ENCODE peak calls at places on chromosome 11, in nine cellular contexts. J, T, H, L, S, V, F, P and A are unnamed samples.

GRCh38 chr11:69312418-69313399 is 18.8 kb downstream of the MYEOV start:
- DNase-seq in H (no peak), P (peak; percentile 79), V (no peak), L (no peak), F (no peak), T (peak; percentile 62), S (no peak), J (no peak), A (no peak)

GRCh38 chr11:5603326-5603725 is 6.9 kb downstream of the TRIM6 start:
- DNase-seq in L (no peak), S (no peak), F (no peak), P (peak; percentile 58), J (no peak), H (no peak), V (no peak), T (no peak), A (no peak)

GRCh38 chr11:112652786-112653390 is 308.3 kb upstream of the NCAM1 start:
- DNase-seq in V (no peak), S (peak; percentile 71), F (no peak), T (peak; percentile 71), P (peak; percentile 23), J (no peak), H (no peak), L (no peak), A (no peak)

GRCh38 chr11:110295487-110296225 is 758 bp downstream of the RDX start:
- DNase-seq in L (peak; percentile 74), F (peak; percentile 45), J (no peak), T (peak; percentile 38), P (peak; percentile 90), S (peak; percentile 51), V (peak; percentile 90), H (no peak), A (no peak)

GRCh38 chr11:85661972-85662664 is 2.8 kb downstream of the CREBZF start:
- DNase-seq in S (no peak), H (no peak), V (no peak), J (no peak), P (no peak), F (no peak), L (no peak), T (peak; percentile 37), A (no peak)

GRCh38 chr11:131749100-131749499 is 378.7 kb downstream of the NTM start:
- DNase-seq in F (no peak), S (peak; percentile 16), L (no peak), P (no peak), J (no peak), T (peak; percentile 97), V (no peak), H (no peak), A (no peak)

GRCh38 chr11:95363189-95363588 is 132.2 kb upstream of the SESN3 start:
- DNase-seq in L (no peak), P (no peak), V (no peak), F (no peak), J (no peak), S (peak; percentile 58), T (no peak), H (no peak), A (no peak)

GRCh38 chr11:93522448-93522847 is 20.7 kb downstream of the SMCO4 start:
- DNase-seq in V (no peak), P (no peak), L (no peak), F (no peak), T (no peak), S (no peak), H (no peak), J (no peak), A (no peak)

GRCh38 chr11:66080055-66080817 is 10.2 kb downstream of the PACS1 start:
- DNase-seq in F (peak; percentile 41), L (no peak), J (no peak), P (peak; percentile 87), S (peak; percentile 85), T (peak; percentile 86), H (peak; percentile 86), V (no peak), A (no peak)

GRCh38 chr11:14269956-14270355 is 89.0 kb downstream of the RRAS2 start:
- DNase-seq in F (no peak), L (no peak), J (no peak), S (no peak), T (no peak), V (no peak), P (no peak), H (no peak), A (no peak)

GRCh38 chr11:118227865-118228785 is 3.3 kb upstream of the JAML start:
- DNase-seq in V (peak; percentile 84), H (no peak), F (no peak), J (no peak), L (no peak), P (no peak), S (no peak), T (no peak), A (no peak)

GRCh38 chr11:31625868-31626267 is 116.3 kb downstream of the ELP4 start:
- DNase-seq in T (no peak), J (no peak), S (no peak), P (no peak), L (no peak), F (no peak), V (no peak), H (no peak), A (no peak)

GRCh38 chr11:122910775-122911174 is 28.2 kb downstream of the JHY start:
- DNase-seq in H (no peak), V (peak; percentile 13), S (peak; percentile 57), L (no peak), F (no peak), J (no peak), P (no peak), T (peak; percentile 67), A (no peak)

GRCh38 chr11:88433546-88434230 is 96.2 kb upstream of the CTSC start:
- DNase-seq in T (no peak), J (no peak), V (no peak), L (no peak), P (no peak), S (peak; percentile 66), F (no peak), H (no peak), A (no peak)

GRCh38 chr11:93585758-93586157 is 42.6 kb upstream of the SMCO4 start:
- DNase-seq in V (no peak), S (peak; percentile 72), F (no peak), T (peak; percentile 45), P (no peak), L (no peak), H (no peak), J (peak; percentile 57), A (peak; percentile 39)

GRCh38 chr11:80163441-80163840 is 722.6 kb upstream of the TENM4 start:
- DNase-seq in H (no peak), F (no peak), P (no peak), V (no peak), S (peak; percentile 10), L (no peak), J (no peak), T (no peak), A (no peak)

GRCh38 chr11:69234740-69235710 is 58.9 kb upstream of the MYEOV start:
- DNase-seq in J (no peak), T (no peak), P (peak; percentile 81), L (no peak), S (no peak), F (no peak), H (peak; percentile 13), V (no peak), A (no peak)

GRCh38 chr11:57276857-57277505 is 39.9 kb upstream of the APLNR start:
- DNase-seq in H (no peak), T (peak; percentile 65), L (no peak), V (no peak), J (no peak), P (peak; percentile 57), F (no peak), S (peak; percentile 72), A (no peak)

GRCh38 chr11:111305403-111305802 is 7.1 kb downstream of the POU2AF3 start:
- DNase-seq in P (no peak), T (no peak), L (no peak), S (no peak), V (no peak), H (no peak), F (no peak), J (no peak), A (no peak)

GRCh38 chr11:49208006-49208721 is at the start of gene FOLH1:
- DNase-seq in L (no peak), J (no peak), V (peak; percentile 1), S (peak; percentile 13), T (no peak), F (peak; percentile 15), P (no peak), H (peak; percentile 60), A (no peak)

GRCh38 chr11:12188548-12189317 is 78.3 kb downstream of the MICAL2 start:
- DNase-seq in P (no peak), S (peak; percentile 43), L (no peak), H (no peak), F (no peak), V (peak; percentile 41), T (no peak), J (no peak), A (no peak)
- H3K4me3 ChIP-seq in P (no peak overlapping the region), S (no peak overlapping the region), L (no peak overlapping the region), H (no peak overlapping the region), F (no peak overlapping the region), V (no peak overlapping the region), T (no peak overlapping the region), J (no peak overlapping the region), A (no peak overlapping the region)

GRCh38 chr11:127017482-127017881 is 16.9 kb upstream of the KIRREL3 start:
- DNase-seq in T (peak; percentile 45), P (no peak), H (no peak), J (peak; percentile 61), V (no peak), S (peak; percentile 32), F (no peak), L (no peak), A (no peak)
- TF ChIP-seq CTCF in T (peak; percentile 38), P (no peak), H (no peak), J (peak; percentile 71), V (no peak), S (no peak), F (no peak), L (no peak), A (peak; percentile 66)

GRCh38 chr11:2791139-2791520 is 91.3 kb upstream of the KCNQ1OT1 start:
- DNase-seq in L (peak; percentile 31), H (no peak), T (no peak), F (peak; percentile 15), J (no peak), V (no peak), S (no peak), P (peak; percentile 73), A (no peak)
- H3K4me3 ChIP-seq in L (no peak overlapping the region), H (peak overlapping the region; percentile 27), T (no peak overlapping the region), F (no peak overlapping the region), J (no peak overlapping the region), V (no peak overlapping the region), S (no peak overlapping the region), P (no peak overlapping the region), A (no peak overlapping the region)

DNA sequence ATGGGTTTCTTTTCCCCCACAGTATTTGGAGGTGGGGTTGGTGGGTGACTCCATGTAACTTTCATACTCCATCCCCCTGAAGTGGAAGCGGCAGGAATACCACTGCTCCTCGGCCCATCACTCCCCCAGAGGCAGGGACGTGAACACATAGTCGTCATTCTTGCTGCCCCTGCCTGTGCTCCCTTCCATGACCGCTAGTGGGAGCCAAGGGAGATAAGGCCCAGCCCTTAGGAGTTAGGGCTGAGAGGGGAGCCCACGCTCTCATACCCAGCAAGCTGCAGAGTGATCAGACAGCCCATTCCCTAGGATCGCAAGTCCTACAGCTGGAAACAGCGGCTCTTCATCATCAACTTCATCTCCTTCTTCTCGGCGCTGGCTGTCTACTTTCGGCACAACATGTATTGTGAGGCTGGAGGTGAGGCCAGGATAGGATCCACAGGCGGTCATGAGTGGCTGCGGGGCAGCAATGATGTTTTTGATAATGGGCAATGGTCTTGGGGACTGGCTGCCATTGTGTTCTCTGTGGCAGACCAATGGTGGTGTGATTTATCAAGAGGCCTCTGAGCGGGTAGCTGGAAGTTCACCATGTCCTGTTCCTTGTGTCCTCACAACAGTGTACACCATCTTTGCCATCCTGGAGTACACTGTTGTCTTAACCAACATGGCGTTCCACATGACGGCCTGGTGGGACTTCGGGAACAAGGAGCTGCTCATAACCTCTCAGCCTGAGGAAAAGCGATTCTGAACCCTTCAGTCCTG is 15.9 kb downstream of the RHOG start:
- DNase-seq in S (peak; percentile 59), T (peak; percentile 16), V (peak; percentile 85), J (no peak), F (no peak), P (no peak), H (no peak), L (peak; percentile 77), A (no peak)
- TF ChIP-seq CTCF in S (peak; percentile 71), T (peak; percentile 54), V (peak; percentile 95), J (peak; percentile 55), F (peak; percentile 22), P (no peak), H (peak; percentile 30), L (peak; percentile 43), A (peak; percentile 76)